ENCODE peak calls at places on chromosomes 12 and 14, in nine cellular contexts. I, K, L, Z, M, E, O, S and J are unnamed samples.

GRCh38 chr12:94545937-94546771 is 86.5 kb upstream of the CEP83 start:
- DNase-seq in I (no peak), K (peak), L (peak), Z (peak), M (peak), E (peak), O (peak), S (peak), J (peak)

GRCh38 chr12:87687362-87687761 is 341.8 kb downstream of the C12orf50 start:
- DNase-seq in I (no peak), K (no peak), L (peak), Z (no peak), M (no peak), E (no peak), O (no peak), S (no peak), J (no peak)

GRCh38 chr14:32934891-32935633 is 3.6 kb upstream of the NPAS3 start:
- DNase-seq in I (no peak), K (no peak), L (peak), Z (no peak), M (no peak), E (no peak), O (no peak), S (peak), J (peak)

GRCh38 chr12:65892905-65893304 is 68.6 kb downstream of the HMGA2 start:
- DNase-seq in I (no peak), K (no peak), L (no peak), Z (no peak), M (peak), E (no peak), O (peak), S (no peak), J (peak)

GRCh38 chr12:56589783-56590182 is 40.3 kb downstream of the BAZ2A start:
- DNase-seq in I (no peak), K (no peak), L (no peak), Z (no peak), M (no peak), E (no peak), O (no peak), S (no peak), J (no peak)

GRCh38 chr12:60803147-60803546 is 1207.3 kb downstream of the SLC16A7 start:
- DNase-seq in I (no peak), K (no peak), L (no peak), Z (no peak), M (no peak), E (no peak), O (no peak), S (no peak), J (no peak)

GRCh38 chr14:105486974-105487448 is 325 bp downstream of the CRIP1 start:
- DNase-seq in I (no peak), K (no peak), L (peak), Z (no peak), M (no peak), E (no peak), O (no peak), S (peak), J (no peak)

GRCh38 chr12:117680311-117680710 is 288.5 kb downstream of the KSR2 start:
- DNase-seq in I (no peak), K (no peak), L (no peak), Z (no peak), M (no peak), E (no peak), O (peak), S (no peak), J (no peak)

GRCh38 chr14:34911209-34912150 is 36.3 kb upstream of the BAZ1A start:
- DNase-seq in I (no peak), K (no peak), L (no peak), Z (no peak), M (peak), E (no peak), O (peak), S (no peak), J (no peak)

GRCh38 chr14:93114068-93114710 is 1.5 kb downstream of the ITPK1 start:
- DNase-seq in I (no peak), K (no peak), L (peak), Z (no peak), M (peak), E (no peak), O (peak), S (peak), J (peak)

GRCh38 chr12:65858831-65859230 is 34.5 kb downstream of the HMGA2 start:
- DNase-seq in I (no peak), K (no peak), L (no peak), Z (no peak), M (no peak), E (no peak), O (peak), S (no peak), J (peak)

GRCh38 chr14:78524766-78525165 is 354.6 kb downstream of the NRXN3 start:
- DNase-seq in I (no peak), K (no peak), L (no peak), Z (no peak), M (no peak), E (no peak), O (no peak), S (peak), J (peak)

GRCh38 chr12:49880756-49881390 is 22.8 kb downstream of the FAIM2 start:
- DNase-seq in I (no peak), K (no peak), L (no peak), Z (no peak), M (no peak), E (no peak), O (no peak), S (no peak), J (no peak)

GRCh38 chr12:570949-571794 is 92.1 kb downstream of the NINJ2 start:
- DNase-seq in I (no peak), K (peak), L (peak), Z (no peak), M (peak), E (peak), O (peak), S (peak), J (peak)

GRCh38 chr12:110721570-110721969 is 21.1 kb downstream of the PPP1CC start:
- DNase-seq in I (no peak), K (no peak), L (no peak), Z (no peak), M (no peak), E (no peak), O (no peak), S (no peak), J (no peak)

GRCh38 chr14:105388976-105389375 is 9.4 kb upstream of the TEX22 start:
- DNase-seq in I (no peak), K (no peak), L (no peak), Z (no peak), M (no peak), E (no peak), O (no peak), S (no peak), J (no peak)

GRCh38 chr14:82394916-82395315 is 861.3 kb upstream of the SEL1L start:
- DNase-seq in I (no peak), K (no peak), L (no peak), Z (no peak), M (no peak), E (no peak), O (no peak), S (no peak), J (no peak)

GRCh38 chr12:110693731-110694130 is 4.8 kb upstream of the HVCN1 start:
- DNase-seq in I (no peak), K (no peak), L (no peak), Z (no peak), M (no peak), E (no peak), O (no peak), S (no peak), J (peak)

GRCh38 chr12:105874121-105874520 is 264.6 kb downstream of the NUAK1 start:
- DNase-seq in I (no peak), K (no peak), L (no peak), Z (no peak), M (no peak), E (no peak), O (no peak), S (no peak), J (no peak)

GRCh38 chr14:22272408-22272807 is 316.6 kb downstream of the DAD1 start:
- DNase-seq in I (peak), K (no peak), L (no peak), Z (no peak), M (no peak), E (no peak), O (no peak), S (peak), J (no peak)

GRCh38 chr14:55075628-55076027 is 24.2 kb downstream of the MAPK1IP1L start:
- DNase-seq in I (no peak), K (no peak), L (no peak), Z (no peak), M (no peak), E (no peak), O (no peak), S (no peak), J (no peak)

GRCh38 chr14:33692762-33693161 is 258.1 kb downstream of the EGLN3 start:
- DNase-seq in I (no peak), K (no peak), L (no peak), Z (no peak), M (peak), E (no peak), O (peak), S (no peak), J (no peak)

GRCh38 chr12:25792031-25792430 is 166.5 kb upstream of the RASSF8 start:
- DNase-seq in I (no peak), K (no peak), L (no peak), Z (no peak), M (peak), E (peak), O (peak), S (no peak), J (no peak)

GRCh38 chr12:131223171-131223761 is 269.6 kb downstream of the ADGRD1 start:
- DNase-seq in I (no peak), K (no peak), L (no peak), Z (no peak), M (no peak), E (no peak), O (no peak), S (no peak), J (no peak)
- TF ChIP-seq CTCF in I (no peak), K (no peak), L (no peak), Z (no peak), M (no peak), E (no peak), O (no peak), S (no peak), J (no peak)

GRCh38 chr12:54430471-54431075 is 11.5 kb upstream of the ITGA5 start:
- DNase-seq in I (no peak), K (no peak), L (no peak), Z (no peak), M (no peak), E (no peak), O (no peak), S (no peak), J (no peak)

GRCh38 chr12:54429014-54429471 is 10.0 kb upstream of the ITGA5 start:
- DNase-seq in I (no peak), K (peak), L (no peak), Z (no peak), M (no peak), E (no peak), O (peak), S (no peak), J (no peak)

GRCh38 chr12:54432815-54433164 is 13.7 kb upstream of the ITGA5 start:
- DNase-seq in I (no peak), K (no peak), L (no peak), Z (no peak), M (no peak), E (no peak), O (no peak), S (no peak), J (no peak)

GRCh38 chr12:54428050-54429013 is 9.3 kb upstream of the ITGA5 start:
- DNase-seq in I (no peak), K (no peak), L (no peak), Z (no peak), M (peak), E (no peak), O (no peak), S (no peak), J (no peak)

DNA sequence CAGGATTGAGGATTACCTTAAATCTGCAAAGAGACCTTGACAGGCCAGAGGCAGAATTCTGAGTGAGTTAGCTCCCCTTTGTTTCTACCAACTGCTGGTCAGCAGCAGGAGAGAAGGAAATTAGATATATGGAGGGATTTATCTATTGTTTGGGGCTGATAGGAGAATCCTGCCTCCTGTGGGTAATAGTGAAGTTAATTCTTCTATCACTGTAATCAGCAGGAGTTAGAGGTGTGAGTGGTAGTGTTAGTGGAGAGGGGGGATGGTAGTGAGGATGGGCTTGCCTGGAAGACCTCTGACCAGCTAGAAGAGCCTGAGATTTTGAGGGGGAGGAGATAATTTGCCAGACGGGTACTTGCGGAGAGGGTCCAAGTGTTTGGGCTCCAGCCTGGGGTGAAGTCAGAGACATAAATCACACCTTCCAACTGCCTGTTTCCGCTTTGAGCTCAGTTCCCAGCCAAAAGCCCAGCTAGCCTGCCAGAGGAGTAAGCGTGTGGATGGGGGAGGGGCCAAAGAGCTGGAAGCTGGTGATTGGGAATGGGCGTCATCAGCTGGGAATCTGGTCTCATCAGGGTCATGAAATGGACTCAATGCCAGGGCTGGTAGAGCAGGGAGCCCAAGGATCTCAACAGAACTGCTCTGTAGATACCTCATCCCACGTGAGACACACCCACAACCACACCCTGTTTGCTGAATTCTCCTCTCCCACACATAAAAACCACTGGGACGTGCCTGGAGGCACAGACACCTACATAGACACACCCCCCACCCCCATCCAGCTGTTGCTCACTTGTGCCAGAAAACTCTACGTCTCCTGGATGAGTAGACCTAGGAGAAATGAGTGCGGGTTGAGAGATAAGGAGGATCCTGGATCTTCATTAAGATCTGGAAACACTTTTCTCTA is 13.1 kb upstream of the ITGA5 start:
- DNase-seq in I (no peak), K (no peak), L (peak), Z (no peak), M (peak), E (no peak), O (peak), S (peak), J (peak)
- TF ChIP-seq EZH2 in I (no peak), K (no peak), L (no peak), Z (no peak), M (no peak), E (no peak), O (no peak), S (no peak), J (no peak)

GRCh38 chr12:116556964-116557706 is 2.0 kb upstream of the MAP1LC3B2 start:
- DNase-seq in I (no peak), K (no peak), L (no peak), Z (no peak), M (peak), E (no peak), O (no peak), S (no peak), J (no peak)

GRCh38 chr12:116558280-116559079 is 701 bp upstream of the MAP1LC3B2 start:
- DNase-seq in I (peak), K (no peak), L (no peak), Z (no peak), M (no peak), E (no peak), O (no peak), S (no peak), J (no peak)

GRCh38 chr12:116561181-116561821 is 2.1 kb downstream of the MAP1LC3B2 start:
- DNase-seq in I (no peak), K (no peak), L (no peak), Z (no peak), M (no peak), E (no peak), O (no peak), S (no peak), J (no peak)

GRCh38 chr12:116559080-116559329 is 176 bp upstream of the MAP1LC3B2 start:
- DNase-seq in I (no peak), K (no peak), L (peak), Z (peak), M (no peak), E (no peak), O (no peak), S (no peak), J (no peak)

GRCh38 chr12:116559330-116560080 is at the start of gene MAP1LC3B2:
- DNase-seq in I (peak), K (peak), L (peak), Z (peak), M (peak), E (peak), O (peak), S (peak), J (no peak)
- TF ChIP-seq CTCF in I (no peak), K (no peak), L (no peak), Z (no peak), M (no peak), E (no peak), O (no peak), S (no peak), J (no peak)

GRCh38 chr12:76290963-76291859 is 57.0 kb downstream of the BBS10 start:
- DNase-seq in I (no peak), K (no peak), L (no peak), Z (no peak), M (no peak), E (no peak), O (no peak), S (no peak), J (no peak)
- TF ChIP-seq EZH2 in I (no peak), K (no peak), L (no peak), Z (no peak), M (no peak), E (no peak), O (no peak), S (no peak), J (no peak)

GRCh38 chr12:86376052-86376451 is 119.9 kb upstream of the MGAT4C start:
- DNase-seq in I (no peak), K (peak), L (peak), Z (no peak), M (no peak), E (no peak), O (no peak), S (peak), J (peak)
- TF ChIP-seq CTCF in I (no peak), K (no peak), L (peak), Z (no peak), M (peak), E (no peak), O (no peak), S (peak), J (peak)

GRCh38 chr12:4272014-4272975 is 1.3 kb upstream of the CCND2 start:
- DNase-seq in I (peak), K (no peak), L (peak), Z (peak), M (peak), E (no peak), O (no peak), S (peak), J (peak)
- TF ChIP-seq EZH2 in I (peak), K (peak), L (no peak), Z (no peak), M (no peak), E (no peak), O (no peak), S (no peak), J (no peak)

GRCh38 chr12:126069549-126070165 is 1004.4 kb downstream of the AACS start:
- DNase-seq in I (peak), K (peak), L (peak), Z (peak), M (peak), E (no peak), O (peak), S (peak), J (peak)
- TF ChIP-seq CTCF in I (peak), K (peak), L (peak), Z (peak), M (peak), E (peak), O (peak), S (peak), J (peak)

GRCh38 chr12:1605129-1606020 is 11.0 kb upstream of the FBXL14 start:
- DNase-seq in I (peak), K (peak), L (peak), Z (peak), M (peak), E (peak), O (peak), S (peak), J (peak)
- TF ChIP-seq EZH2 in I (no peak), K (no peak), L (no peak), Z (no peak), M (no peak), E (no peak), O (no peak), S (no peak), J (no peak)

DNA sequence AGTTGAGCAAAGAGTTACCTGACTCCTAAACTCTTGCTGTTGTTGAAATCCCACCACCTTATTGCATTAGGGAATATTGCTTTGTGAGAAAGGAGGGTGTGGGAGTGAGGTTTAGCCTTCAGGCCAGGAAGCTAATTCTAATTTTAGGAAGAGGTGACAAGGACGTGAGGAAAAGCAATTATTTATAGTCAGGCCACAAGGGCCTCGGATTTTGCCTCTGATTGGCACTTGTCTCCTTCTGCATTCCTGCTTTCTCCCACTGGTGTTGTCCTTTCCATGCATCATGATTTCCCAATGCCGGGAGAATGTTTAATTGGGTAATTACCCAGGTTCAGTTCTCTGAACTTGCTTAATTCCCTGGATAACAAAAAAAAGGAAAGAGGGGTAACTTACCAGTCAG is 37.9 kb upstream of the SLC38A2 start:
- DNase-seq in I (no peak), K (no peak), L (no peak), Z (no peak), M (no peak), E (no peak), O (no peak), S (no peak), J (no peak)
- TF ChIP-seq CTCF in I (no peak), K (no peak), L (no peak), Z (no peak), M (no peak), E (no peak), O (no peak), S (no peak), J (no peak)

GRCh38 chr12:109553471-109553870 is 19.8 kb downstream of the MMAB start:
- DNase-seq in I (no peak), K (no peak), L (no peak), Z (no peak), M (no peak), E (peak), O (peak), S (no peak), J (no peak)

GRCh38 chr12:109554761-109555160 is 18.5 kb downstream of the MMAB start:
- DNase-seq in I (no peak), K (no peak), L (no peak), Z (no peak), M (no peak), E (no peak), O (no peak), S (no peak), J (no peak)

GRCh38 chr12:109551108-109551507 is 22.2 kb downstream of the MMAB start:
- DNase-seq in I (no peak), K (no peak), L (no peak), Z (no peak), M (no peak), E (no peak), O (no peak), S (no peak), J (no peak)

GRCh38 chr12:109553929-109554500 is 19.3 kb downstream of the MMAB start:
- DNase-seq in I (no peak), K (no peak), L (no peak), Z (no peak), M (no peak), E (no peak), O (no peak), S (no peak), J (no peak)

DNA sequence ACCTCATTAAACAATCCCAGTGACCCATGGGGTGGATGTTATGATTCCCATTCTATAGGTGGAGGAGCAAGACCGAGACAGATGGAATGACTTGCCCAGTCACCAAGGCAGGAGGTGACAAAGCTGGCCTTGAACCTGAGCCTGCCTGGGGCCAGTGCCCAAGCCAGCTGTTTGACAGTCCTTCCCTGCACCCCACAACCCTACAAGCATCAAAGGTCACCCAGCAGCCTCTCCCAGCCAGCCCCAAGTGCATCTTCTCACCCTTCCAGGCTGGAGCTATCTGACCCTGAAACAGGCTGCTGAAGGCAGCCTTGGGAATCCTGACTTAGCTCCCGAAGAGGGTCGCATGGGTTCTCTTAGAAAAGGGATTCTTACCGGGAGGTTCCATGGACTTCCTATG is 20.3 kb downstream of the MMAB start:
- DNase-seq in I (no peak), K (no peak), L (no peak), Z (no peak), M (no peak), E (no peak), O (no peak), S (no peak), J (no peak)
- TF ChIP-seq EZH2 in I (no peak), K (no peak), L (no peak), Z (no peak), M (no peak), E (no peak), O (no peak), S (no peak), J (no peak)